ENCODE peak calls at places on chromosome 2, in six cellular contexts. U is NCI-H748 treated with DMSO at 0.1 percent for 48 hours, T is sciatic nerve, F is C1 segment of cervical spinal cord, L is right lobe of liver, C is HFFc6. Z is an unnamed sample.

GRCh38 chr2:9268310-9269081 is 61.9 kb downstream of the ASAP2 start:
- DNase-seq in T (peak; percentile 39), U (no peak), C (no peak), F (no peak), L (no peak), Z (no peak)

GRCh38 chr2:101109451-101110140 is 41.6 kb downstream of the TBC1D8 start:
- DNase-seq in F (no peak), L (no peak), U (no peak), C (no peak), T (no peak), Z (no peak)

GRCh38 chr2:8469709-8470493 is 212.0 kb upstream of the ID2 start:
- DNase-seq in C (no peak), U (no peak), L (no peak), F (no peak), T (peak; percentile 9), Z (no peak)

GRCh38 chr2:24972315-24972958 is 682 bp upstream of the DNAJC27 start:
- DNase-seq in L (peak; percentile 51), C (peak; percentile 3), U (peak; percentile 57), F (no peak), T (peak; percentile 67), Z (no peak)

GRCh38 chr2:21047161-21048009 is 3.5 kb upstream of the APOB start:
- DNase-seq in F (no peak), C (no peak), U (no peak), T (no peak), L (peak; percentile 71), Z (no peak)

GRCh38 chr2:105553538-105554196 is 154.8 kb upstream of the FHL2 start:
- DNase-seq in C (peak; percentile 57), T (no peak), U (no peak), L (no peak), F (no peak), Z (no peak)

GRCh38 chr2:172969609-172970008 is 106.0 kb upstream of the MAP3K20 start:
- DNase-seq in C (no peak), L (no peak), F (no peak), U (no peak), T (no peak), Z (no peak)

GRCh38 chr2:61017003-61017555 is 441 bp upstream of the PEX13 start:
- DNase-seq in L (peak; percentile 73), C (peak; percentile 61), U (peak; percentile 55), F (peak; percentile 48), T (peak; percentile 80), Z (peak; percentile 50)

GRCh38 chr2:42193722-42194187 is 24.6 kb downstream of the EML4 start:
- DNase-seq in L (no peak), F (no peak), U (no peak), T (no peak), C (no peak), Z (no peak)

GRCh38 chr2:102355526-102356380 is at the start of gene IL18R1:
- DNase-seq in C (peak; percentile 11), F (no peak), U (peak; percentile 19), L (peak; percentile 91), T (peak; percentile 86), Z (peak; percentile 68)

GRCh38 chr2:128475427-128476211 is 157.0 kb upstream of the HS6ST1 start:
- DNase-seq in C (no peak), U (no peak), T (no peak), L (no peak), F (no peak), Z (no peak)

GRCh38 chr2:88187038-88187676 is 17.0 kb downstream of the THNSL2 start:
- DNase-seq in T (peak; percentile 82), L (peak; percentile 82), U (peak; percentile 42), C (peak; percentile 15), F (no peak), Z (no peak)

GRCh38 chr2:173658946-173659371 is 304.3 kb downstream of the CDCA7 start:
- DNase-seq in L (no peak), T (no peak), C (peak; percentile 3), F (no peak), U (no peak), Z (no peak)

GRCh38 chr2:236582968-236583367 is 13.3 kb downstream of the ACKR3 start:
- DNase-seq in L (no peak), T (no peak), F (no peak), C (no peak), U (no peak), Z (no peak)

GRCh38 chr2:229129738-229130371 is 141.2 kb downstream of the PID1 start:
- DNase-seq in U (no peak), L (no peak), F (no peak), T (no peak), C (peak; percentile 4), Z (no peak)

GRCh38 chr2:20634430-20635095 is 16.3 kb downstream of the HS1BP3 start:
- DNase-seq in U (no peak), T (no peak), C (peak; percentile 56), L (no peak), F (no peak), Z (no peak)

GRCh38 chr2:240377366-240377765 is 58.1 kb upstream of the GPC1 start:
- DNase-seq in F (no peak), U (no peak), T (no peak), C (peak; percentile 41), L (no peak), Z (no peak)

GRCh38 chr2:70702711-70703395 is 65.1 kb downstream of the ADD2 start:
- DNase-seq in F (no peak), C (no peak), U (no peak), L (no peak), T (no peak), Z (no peak)

GRCh38 chr2:161710131-161710915 is 86.1 kb downstream of the SLC4A10 start:
- DNase-seq in T (no peak), L (no peak), C (peak; percentile 10), F (no peak), U (no peak), Z (no peak)

GRCh38 chr2:226048625-226049024 is 649.1 kb downstream of the NYAP2 start:
- DNase-seq in T (no peak), U (no peak), C (peak; percentile 70), F (no peak), L (no peak), Z (no peak)